ENCODE peak calls at places on chromosomes 5 and 9, in seven cellular contexts. I is endothelial cell of umbilical vein, H is prostate gland, W is right lobe of liver, V is stomach, X is body of pancreas, N is heart left ventricle. S is an unnamed sample. For H3K4me1, the result is how much of the 10 kb centered on the place peaks cover.

GRCh38 chr5:14453486-14453885 is 128.1 kb upstream of the OTULINL start:
- DNase-seq in I (no peak), H (no peak), W (no peak), V (no peak), X (no peak), N (no peak), S (no peak)

GRCh38 chr5:146072595-146072994 is 32.8 kb downstream of the PLAC8L1 start:
- DNase-seq in I (no peak), H (no peak), W (no peak), V (no peak), X (no peak), N (no peak), S (no peak)

GRCh38 chr9:115883467-115884329 is 269.9 kb upstream of the PAPPA start:
- DNase-seq in I (peak), H (peak), W (no peak), V (peak), X (peak), N (no peak), S (no peak)

GRCh38 chr5:88674262-88675158 is 208.5 kb downstream of the MEF2C start:
- DNase-seq in I (no peak), H (no peak), W (no peak), V (no peak), X (no peak), N (peak), S (no peak)

GRCh38 chr9:130450344-130451003 is 5.7 kb downstream of the ASS1 start:
- DNase-seq in I (no peak), H (no peak), W (peak), V (peak), X (peak), N (no peak), S (no peak)

GRCh38 chr5:170293273-170293672 is 4.3 kb downstream of the LCP2 start:
- DNase-seq in I (no peak), H (no peak), W (peak), V (no peak), X (no peak), N (peak), S (peak)

GRCh38 chr9:86098793-86099694 is at the start of gene GOLM1:
- DNase-seq in I (peak), H (peak), W (peak), V (peak), X (peak), N (peak), S (no peak)

GRCh38 chr9:133572821-133573361 is 36.3 kb downstream of the FAM163B start:
- DNase-seq in I (no peak), H (peak), W (no peak), V (peak), X (no peak), N (peak), S (no peak)

GRCh38 chr5:16736158-16736994 is 119.6 kb upstream of the RETREG1 start:
- DNase-seq in I (peak), H (peak), W (no peak), V (peak), X (peak), N (no peak), S (no peak)

GRCh38 chr5:107455111-107455544 is 215.6 kb downstream of the EFNA5 start:
- DNase-seq in I (no peak), H (no peak), W (no peak), V (no peak), X (no peak), N (no peak), S (no peak)

GRCh38 chr5:142360607-142361120 is 35.8 kb upstream of the SPRY4 start:
- DNase-seq in I (peak), H (no peak), W (peak), V (peak), X (peak), N (no peak), S (no peak)

GRCh38 chr9:113187935-113188595 is 33.0 kb downstream of the FKBP15 start:
- DNase-seq in I (peak), H (no peak), W (no peak), V (no peak), X (no peak), N (peak), S (no peak)

GRCh38 chr9:95249986-95250385 is 67.5 kb downstream of the FANCC start:
- DNase-seq in I (no peak), H (no peak), W (no peak), V (no peak), X (peak), N (no peak), S (no peak)

GRCh38 chr5:8993031-8993430 is 552.8 kb downstream of the SEMA5A start:
- DNase-seq in I (no peak), H (no peak), W (no peak), V (no peak), X (no peak), N (no peak), S (no peak)

GRCh38 chr9:134325813-134326753 is at the start of gene RXRA:
- DNase-seq in I (peak), H (peak), W (peak), V (peak), X (peak), N (peak), S (no peak)

GRCh38 chr9:16371306-16371705 is 499.2 kb downstream of the BNC2 start:
- DNase-seq in I (no peak), H (no peak), W (no peak), V (no peak), X (no peak), N (no peak), S (no peak)

GRCh38 chr5:80184235-80185023 is 71.4 kb downstream of the SERINC5 start:
- DNase-seq in I (no peak), H (no peak), W (peak), V (peak), X (peak), N (no peak), S (no peak)

GRCh38 chr5:99763021-99763814 is 772.0 kb upstream of the FAM174A start:
- DNase-seq in I (no peak), H (no peak), W (peak), V (no peak), X (no peak), N (peak), S (no peak)

GRCh38 chr9:119003218-119003617 is 366.0 kb downstream of the BRINP1 start:
- DNase-seq in I (no peak), H (no peak), W (no peak), V (no peak), X (no peak), N (no peak), S (no peak)

GRCh38 chr5:15261279-15261668 is 238.7 kb upstream of the FBXL7 start:
- DNase-seq in I (no peak), H (no peak), W (no peak), V (no peak), X (no peak), N (no peak), S (no peak)

GRCh38 chr5:132661231-132662003 is 3.4 kb downstream of the IL13 start:
- DNase-seq in I (no peak), H (no peak), W (no peak), V (peak), X (no peak), N (no peak), S (no peak)

GRCh38 chr9:95425910-95426551 is 90.7 kb downstream of the PTCH1 start:
- DNase-seq in I (no peak), H (no peak), W (no peak), V (no peak), X (peak), N (no peak), S (no peak)

GRCh38 chr5:148335259-148335658 is at the start of gene SPINK9:
- DNase-seq in I (no peak), H (no peak), W (no peak), V (no peak), X (no peak), N (no peak), S (no peak)

GRCh38 chr5:74257645-74258328 is 382.7 kb downstream of the ENC1 start:
- DNase-seq in I (no peak), H (peak), W (no peak), V (peak), X (peak), N (no peak), S (peak)

GRCh38 chr9:136237486-136238341 is 7.9 kb downstream of the QSOX2 start:
- DNase-seq in I (no peak), H (no peak), W (no peak), V (no peak), X (no peak), N (no peak), S (no peak)

GRCh38 chr9:29319727-29320513 is 1746.6 kb upstream of the C9orf72 start:
- DNase-seq in I (no peak), H (no peak), W (no peak), V (no peak), X (no peak), N (no peak), S (no peak)

GRCh38 chr9:135946392-135946994 is 14.7 kb downstream of the UBAC1 start:
- DNase-seq in I (no peak), H (no peak), W (no peak), V (no peak), X (no peak), N (no peak), S (no peak)

GRCh38 chr5:75753182-75753581 is 35.9 kb upstream of the POC5 start:
- DNase-seq in I (no peak), H (no peak), W (no peak), V (no peak), X (no peak), N (no peak), S (no peak)

GRCh38 chr9:123304340-123304691 is 35.9 kb upstream of the STRBP start:
- DNase-seq in I (no peak), H (no peak), W (no peak), V (no peak), X (no peak), N (no peak), S (no peak)

GRCh38 chr5:168916266-168916665 is 337.1 kb upstream of the PANK3 start:
- DNase-seq in I (no peak), H (no peak), W (no peak), V (no peak), X (peak), N (no peak), S (no peak)

GRCh38 chr5:38672059-38672791 is 115.8 kb upstream of the LIFR start:
- DNase-seq in I (no peak), H (no peak), W (no peak), V (no peak), X (no peak), N (no peak), S (no peak)

GRCh38 chr5:138849439-138849838 is 25.7 kb downstream of the LRRTM2 start:
- DNase-seq in I (no peak), H (peak), W (no peak), V (no peak), X (no peak), N (no peak), S (no peak)

GRCh38 chr5:134511796-134512660 is 13.4 kb upstream of the JADE2 start:
- DNase-seq in I (no peak), H (no peak), W (peak), V (peak), X (peak), N (peak), S (peak)

GRCh38 chr5:65722575-65723424 is 795 bp downstream of the NLN start:
- DNase-seq in I (peak), H (no peak), W (no peak), V (no peak), X (no peak), N (no peak), S (no peak)

GRCh38 chr5:5788793-5789192 is 366.3 kb downstream of the ICE1 start:
- DNase-seq in I (no peak), H (no peak), W (no peak), V (no peak), X (no peak), N (no peak), S (no peak)

GRCh38 chr5:54616031-54616430 is 98.5 kb downstream of the SNX18 start:
- DNase-seq in I (no peak), H (peak), W (no peak), V (peak), X (no peak), N (no peak), S (no peak)

DNA sequence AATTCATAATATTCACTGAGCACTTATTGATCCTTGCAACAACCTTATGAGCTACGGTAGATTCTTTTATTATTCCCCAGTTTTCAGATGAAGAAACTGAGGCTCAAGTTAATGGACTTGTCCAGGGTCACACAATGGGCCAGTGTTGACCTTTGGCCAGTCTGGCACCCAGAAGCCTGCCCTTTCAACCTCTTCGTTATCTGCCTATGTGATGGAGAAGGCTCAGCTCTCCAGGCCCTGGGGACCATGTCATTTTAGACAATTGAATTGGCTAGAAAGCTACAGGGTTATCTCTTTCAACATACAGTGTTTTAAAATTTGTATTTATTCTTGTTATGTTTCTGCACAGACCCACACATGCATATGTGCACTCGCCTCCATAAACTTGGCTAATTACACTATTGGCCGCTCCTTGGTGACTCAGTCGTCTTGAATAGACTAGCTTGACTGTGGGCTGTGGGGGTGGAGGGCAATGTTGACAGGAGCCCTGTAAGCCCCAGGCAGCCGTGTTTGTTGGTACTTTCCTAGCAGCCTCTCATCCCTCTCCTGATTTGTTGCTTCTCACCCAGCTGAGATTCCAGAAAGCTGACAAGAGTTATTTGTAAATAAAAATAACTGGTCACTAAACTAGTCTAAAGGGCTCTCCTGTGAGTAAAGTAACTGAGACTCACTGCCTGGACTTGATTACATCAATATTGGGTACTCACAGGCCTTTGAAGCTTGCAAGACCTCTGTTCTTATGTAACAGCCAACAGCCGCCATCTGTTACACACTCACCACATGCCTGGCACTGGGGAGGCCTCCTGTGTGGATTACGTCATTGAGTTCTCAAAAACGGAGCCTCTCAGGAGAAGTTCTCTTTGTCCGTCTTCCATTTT is 8.5 kb upstream of the ANGPTL2 start:
- DNase-seq in I (no peak), H (no peak), W (no peak), V (no peak), X (no peak), N (no peak), S (no peak)
- H3K4me1 ChIP-seq in I (under half), H (under half), W (under half), V (under half), X (under half), N (half or more), S (half or more)

GRCh38 chr5:110738812-110739651 is at the start of gene SLC25A46:
- DNase-seq in I (peak), H (peak), W (peak), V (peak), X (peak), N (peak), S (peak)
- TF ChIP-seq POLR2A in I (peak), H (no peak), W (peak), V (no peak), X (peak), N (peak), S (no peak)

GRCh38 chr5:136030956-136031611 is 2.3 kb downstream of the TGFBI start:
- DNase-seq in I (no peak), H (no peak), W (no peak), V (no peak), X (no peak), N (no peak), S (no peak)

GRCh38 chr5:136031713-136032112 is 2.9 kb downstream of the TGFBI start:
- DNase-seq in I (no peak), H (no peak), W (no peak), V (no peak), X (no peak), N (no peak), S (no peak)

GRCh38 chr5:136033848-136034247 is 5.1 kb downstream of the TGFBI start:
- DNase-seq in I (no peak), H (peak), W (no peak), V (no peak), X (no peak), N (no peak), S (no peak)

GRCh38 chr5:136033244-136033643 is 4.5 kb downstream of the TGFBI start:
- DNase-seq in I (no peak), H (no peak), W (no peak), V (no peak), X (no peak), N (no peak), S (no peak)

DNA sequence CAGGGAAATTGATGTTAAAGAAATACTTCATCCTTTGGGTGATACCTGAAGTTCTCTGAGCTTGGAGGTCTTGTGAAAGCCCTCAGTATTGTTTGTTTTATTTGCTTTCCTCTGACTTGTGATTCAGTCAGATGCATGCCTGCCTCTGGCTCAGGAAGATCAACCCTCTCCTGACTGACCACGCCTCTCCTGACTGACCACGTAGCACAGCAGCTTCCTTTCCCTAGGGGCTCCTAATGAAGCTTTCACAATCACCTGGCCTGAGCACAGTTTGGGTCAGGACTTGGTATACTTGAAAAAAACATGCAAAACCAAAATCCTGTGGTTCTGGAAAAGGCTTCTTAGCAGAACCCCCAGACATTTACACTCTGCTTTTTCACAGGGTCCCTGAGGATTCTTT is 3.8 kb downstream of the TGFBI start:
- DNase-seq in I (no peak), H (no peak), W (no peak), V (no peak), X (no peak), N (no peak), S (no peak)
- H3K4me3 ChIP-seq in I (no peak), H (no peak), W (no peak), V (no peak), X (no peak), N (no peak), S (no peak)

GRCh38 chr5:61328791-61329617 is 3.1 kb upstream of the ZSWIM6 start:
- DNase-seq in I (peak), H (no peak), W (no peak), V (no peak), X (no peak), N (no peak), S (no peak)
- H3K4me1 ChIP-seq in I (under half), H (under half), W (under half), V (under half), X (under half), N (under half), S (under half)

DNA sequence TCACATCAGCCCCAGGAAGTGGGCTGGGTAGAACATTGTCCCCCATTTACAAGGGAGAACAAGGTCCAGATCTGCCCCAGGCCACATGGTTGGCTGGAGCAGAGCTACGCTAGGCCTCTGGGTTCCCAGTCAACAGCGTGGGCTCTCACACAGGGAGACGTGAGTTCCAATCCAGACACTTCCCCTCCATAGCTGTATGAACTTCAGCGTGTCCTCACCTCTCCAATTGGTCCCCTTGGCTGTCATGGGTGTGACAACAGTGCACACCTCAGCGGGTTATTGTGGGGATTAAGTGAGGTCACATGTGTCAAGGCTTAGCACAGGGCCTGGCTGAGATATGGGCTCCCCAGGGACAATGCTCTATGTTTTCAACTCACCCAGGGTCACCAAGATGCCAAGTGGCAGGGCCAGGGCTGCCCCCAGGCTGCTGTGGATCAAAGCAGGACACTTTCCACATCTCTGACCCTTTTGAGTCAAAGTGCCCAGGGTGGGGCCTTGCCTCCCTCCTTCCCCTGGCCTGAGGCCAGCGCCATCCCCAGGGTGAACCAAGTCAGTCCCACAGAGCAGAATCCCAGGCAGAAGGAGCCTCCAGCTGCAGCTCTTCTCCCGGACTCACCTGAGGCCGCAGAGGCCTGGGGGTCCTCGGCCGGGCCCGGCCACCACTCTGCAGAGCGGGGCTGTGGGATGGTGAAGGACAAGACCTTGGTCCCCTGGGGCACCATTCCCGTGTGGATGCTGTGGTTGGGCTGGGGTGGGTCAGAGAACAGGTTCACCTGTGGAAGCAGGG is 19.8 kb downstream of the AKNA start:
- DNase-seq in I (no peak), H (no peak), W (no peak), V (no peak), X (no peak), N (no peak), S (no peak)
- TF ChIP-seq POLR2A in I (no peak), H (no peak), W (no peak), V (no peak), X (no peak), N (no peak), S (no peak)

GRCh38 chr9:110753734-110754231 is 85.2 kb downstream of the MUSK start:
- DNase-seq in I (no peak), H (no peak), W (no peak), V (no peak), X (no peak), N (no peak), S (no peak)
- H3K4me3 ChIP-seq in I (no peak), H (no peak), W (no peak), V (no peak), X (no peak), N (no peak), S (no peak)

GRCh38 chr9:89888677-89889076 is 283.9 kb downstream of the GADD45G start:
- DNase-seq in I (no peak), H (peak), W (no peak), V (peak), X (no peak), N (no peak), S (no peak)

GRCh38 chr9:89886281-89886700 is 281.5 kb downstream of the GADD45G start:
- DNase-seq in I (no peak), H (no peak), W (no peak), V (peak), X (no peak), N (no peak), S (no peak)

GRCh38 chr9:89885156-89885555 is 280.3 kb downstream of the GADD45G start:
- DNase-seq in I (no peak), H (no peak), W (no peak), V (peak), X (no peak), N (no peak), S (no peak)

GRCh38 chr9:89888233-89888632 is 283.4 kb downstream of the GADD45G start:
- DNase-seq in I (no peak), H (no peak), W (no peak), V (no peak), X (no peak), N (no peak), S (no peak)

GRCh38 chr9:89887286-89887685 is 282.5 kb downstream of the GADD45G start:
- DNase-seq in I (no peak), H (no peak), W (no peak), V (peak), X (no peak), N (no peak), S (no peak)
- H3K4me1 ChIP-seq in I (under half), H (under half), W (under half), V (under half), X (under half), N (under half), S (under half)

DNA sequence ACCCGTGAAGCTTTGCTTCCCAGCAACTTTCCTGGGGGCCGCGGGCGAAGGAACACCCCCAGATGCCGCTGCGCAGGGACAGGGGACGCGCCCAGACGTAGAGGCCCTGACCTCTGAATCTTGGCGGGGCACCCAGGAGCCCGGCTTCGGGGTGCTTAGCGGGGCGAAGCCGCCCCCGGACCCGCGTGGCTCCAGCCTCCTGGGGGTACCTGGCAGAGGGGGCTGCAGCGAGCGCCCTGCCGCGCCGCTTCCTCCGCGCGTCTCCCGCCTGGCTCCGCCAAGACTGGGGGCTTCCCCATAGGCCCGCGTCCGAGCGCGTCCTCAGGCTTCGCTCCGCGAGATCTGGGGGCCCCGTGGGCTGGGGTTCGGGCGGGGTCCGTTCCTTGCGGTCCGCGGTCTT is 23.0 kb upstream of the ZNF782 start:
- DNase-seq in I (no peak), H (no peak), W (no peak), V (no peak), X (no peak), N (no peak), S (no peak)
- TF ChIP-seq POLR2A in I (no peak), H (no peak), W (no peak), V (no peak), X (no peak), N (no peak), S (no peak)